ENCODE peak calls at places on chromosomes 11 and 22, in seven cellular contexts. Q is fibroblast of mammary gland; X is NCI-H2081 treated with DMSO at 0.1 percent for 48 hours; O is activated T-helper 9 cell treated with anti-CD3 and anti-CD28 coated beads, Interleukin-2, amount 50 U/mL, for 16 hours; A is DND-41; E is activated T-helper 1 cell treated with Interleukin-2 at 50 U/mL for 16 hours; Z is NCI-H1105. J is an unnamed sample.

GRCh38 chr22:36467946-36468345 is 13.5 kb downstream of the TXN2 start:
- DNase-seq in X (no peak), Q (peak), A (peak), E (no peak), O (no peak), Z (no peak), J (peak)

GRCh38 chr22:20928573-20928967 is 11.4 kb downstream of the CRKL start:
- DNase-seq in A (no peak), Q (no peak), O (no peak), E (no peak), X (no peak), Z (no peak), J (no peak)

GRCh38 chr22:29310863-29311339 is 4.5 kb downstream of the GAS2L1 start:
- DNase-seq in O (peak), X (no peak), Z (peak), Q (peak), A (peak), E (no peak), J (peak)

GRCh38 chr22:27962268-27963191 is 43.5 kb upstream of the PITPNB start:
- DNase-seq in Q (peak), O (no peak), Z (no peak), E (no peak), X (no peak), A (no peak), J (no peak)

GRCh38 chr11:62358273-62358672 is 21.0 kb downstream of the ASRGL1 start:
- DNase-seq in Z (no peak), Q (no peak), E (no peak), A (no peak), X (no peak), O (no peak), J (no peak)

GRCh38 chr11:134362192-134362901 is 30.6 kb downstream of the GLB1L2 start:
- DNase-seq in E (no peak), A (no peak), Z (no peak), Q (no peak), X (no peak), O (no peak), J (no peak)

GRCh38 chr11:11977206-11977938 is 31.1 kb downstream of the DKK3 start:
- DNase-seq in Q (peak), O (no peak), A (no peak), X (no peak), Z (no peak), E (no peak), J (peak)

GRCh38 chr11:8080069-8080670 is 841 bp upstream of the TUB start:
- DNase-seq in E (no peak), Q (no peak), Z (no peak), O (no peak), X (no peak), A (no peak), J (no peak)

GRCh38 chr11:126348806-126349582 is 6.5 kb upstream of the ST3GAL4 start:
- DNase-seq in E (no peak), O (no peak), Q (peak), Z (no peak), X (no peak), A (no peak), J (no peak)

GRCh38 chr22:19139974-19140373 is 4.5 kb downstream of the ESS2 start:
- DNase-seq in E (no peak), O (no peak), Q (no peak), X (no peak), A (no peak), Z (no peak), J (no peak)

GRCh38 chr11:74949748-74950127 is 672 bp downstream of the SPCS2 start:
- DNase-seq in O (no peak), X (no peak), Q (peak), Z (peak), E (no peak), A (no peak), J (no peak)

GRCh38 chr11:72720047-72720446 is 32.2 kb downstream of the ARAP1 start:
- DNase-seq in X (no peak), O (no peak), Z (no peak), A (no peak), Q (no peak), E (no peak), J (no peak)

GRCh38 chr11:106961518-106961917 is 56.8 kb downstream of the GUCY1A2 start:
- DNase-seq in E (no peak), O (no peak), Q (peak), Z (no peak), A (no peak), X (no peak), J (peak)

GRCh38 chr22:44753189-44754042 is 1.0 kb downstream of the ARHGAP8 start:
- DNase-seq in Z (no peak), A (no peak), O (no peak), Q (peak), E (no peak), X (no peak), J (peak)

GRCh38 chr11:67504950-67505561 is at the start of gene PITPNM1:
- DNase-seq in A (peak), O (peak), Q (no peak), Z (peak), E (peak), X (no peak), J (peak)

GRCh38 chr11:128549256-128549944 is 38.0 kb downstream of the ETS1 start:
- DNase-seq in A (no peak), X (no peak), Z (no peak), E (no peak), O (no peak), Q (peak), J (no peak)

GRCh38 chr22:37282385-37282677 is at the start of gene CYTH4:
- DNase-seq in O (peak), Z (no peak), E (peak), X (no peak), Q (no peak), A (no peak), J (no peak)

GRCh38 chr11:27381238-27381666 is 18.2 kb upstream of the CCDC34 start:
- DNase-seq in Q (no peak), Z (no peak), E (no peak), A (no peak), O (no peak), X (no peak), J (no peak)

GRCh38 chr11:133019545-133019944 is 512.8 kb downstream of the OPCML start:
- DNase-seq in X (no peak), A (no peak), Z (no peak), E (no peak), Q (no peak), O (no peak), J (no peak)

GRCh38 chr11:68093565-68093964 is 27.6 kb downstream of the CHKA start:
- DNase-seq in O (no peak), Z (no peak), Q (peak), X (no peak), A (no peak), E (no peak), J (no peak)

GRCh38 chr11:120208012-120208441 is 2.8 kb upstream of the OAF start:
- DNase-seq in O (no peak), Z (no peak), X (no peak), Q (no peak), E (no peak), A (no peak), J (peak)

GRCh38 chr22:40055143-40055926 is 60.6 kb downstream of the FAM83F start:
- DNase-seq in Q (no peak), A (no peak), Z (no peak), X (no peak), O (no peak), E (no peak), J (no peak)

GRCh38 chr11:36818410-36818809 is 220.4 kb upstream of the RAG2 start:
- DNase-seq in E (no peak), Z (no peak), A (peak), Q (no peak), O (no peak), X (no peak), J (peak)

GRCh38 chr11:7506243-7506642 is 7.6 kb upstream of the PPFIBP2 start:
- DNase-seq in O (no peak), E (no peak), Z (no peak), X (no peak), A (no peak), Q (no peak), J (no peak)

GRCh38 chr11:15227011-15227410 is 112.3 kb downstream of the INSC start:
- DNase-seq in X (no peak), E (no peak), O (no peak), A (no peak), Z (no peak), Q (no peak), J (no peak)

GRCh38 chr11:57763568-57763967 is 2.0 kb downstream of the CTNND1 start:
- DNase-seq in X (no peak), Q (peak), E (no peak), A (no peak), O (no peak), Z (no peak), J (peak)

J was measured in MCF 10A.